ENCODE peak calls at places on chromosomes 11 and 22, in ten cellular contexts. V is OCI-M1; G is suprapubic skin; S is SJSA1; O is tibial artery; D is T-helper 1 cell; P is colonic mucosa; L is activated CD4-positive, CD25-positive, alpha-beta regulatory T cell treated with anti-CD3 and anti-CD28 coated beads, Interleukin-2, amount 50 U/mL, for 72 hours; E is HEK293T; W is NCI-H1417. F is an unnamed sample.

GRCh38 chr11:30344085-30344484 is 21.2 kb downstream of the ARL14EP start:
- DNase-seq in W (no peak), O (no peak), E (no peak), L (no peak), P (no peak), S (no peak), D (no peak), V (no peak), G (no peak), F (no peak)

GRCh38 chr22:19518568-19519030 is 5.6 kb downstream of the CLDN5 start:
- DNase-seq in V (no peak), S (no peak), L (no peak), E (no peak), G (no peak), W (no peak), P (no peak), D (no peak), O (no peak), F (no peak)

GRCh38 chr11:111798279-111798678 is 32.1 kb upstream of the PPP2R1B start:
- DNase-seq in P (no peak), V (no peak), S (no peak), G (no peak), D (no peak), W (peak; percentile 48), O (no peak), L (no peak), E (no peak), F (no peak)

GRCh38 chr11:76830639-76831312 is 29.9 kb upstream of the ACER3 start:
- DNase-seq in D (no peak), G (no peak), S (no peak), P (peak; percentile 26), L (no peak), W (no peak), E (no peak), V (no peak), O (no peak), F (no peak)

GRCh38 chr11:84103096-84103495 is 816.9 kb upstream of the CCDC90B start:
- DNase-seq in D (no peak), W (peak; percentile 54), P (no peak), E (no peak), G (no peak), V (no peak), O (no peak), S (no peak), L (no peak), F (no peak)

GRCh38 chr22:49972163-49973017 is 11.8 kb downstream of the PIM3 start:
- DNase-seq in D (peak; percentile 11), V (no peak), E (no peak), G (peak; percentile 79), P (peak; percentile 29), O (peak; percentile 29), S (no peak), W (no peak), L (peak; percentile 37), F (no peak)

GRCh38 chr22:22410121-22410520 is 98.4 kb downstream of the ZNF280B start:
- DNase-seq in G (no peak), O (no peak), S (no peak), P (no peak), L (no peak), D (no peak), E (no peak), V (peak; percentile 30), W (no peak), F (no peak)

GRCh38 chr11:45052361-45052760 is 94.1 kb upstream of the PRDM11 start:
- DNase-seq in E (no peak), D (no peak), V (no peak), P (no peak), O (no peak), L (no peak), S (no peak), W (no peak), G (no peak), F (no peak)

GRCh38 chr22:40385041-40385782 is 14.8 kb downstream of the SGSM3 start:
- DNase-seq in G (no peak), O (no peak), E (no peak), D (no peak), W (no peak), S (no peak), L (no peak), V (peak; percentile 52), P (no peak), F (no peak)

GRCh38 chr11:46308632-46309419 is 31.4 kb downstream of the CREB3L1 start:
- DNase-seq in E (peak; percentile 76), V (peak; percentile 81), W (peak; percentile 70), O (peak; percentile 78), P (peak; percentile 76), S (peak; percentile 61), D (peak; percentile 44), L (peak; percentile 74), G (peak; percentile 91), F (no peak)

GRCh38 chr22:22515890-22516289 is 4.2 kb downstream of the ZNF280A start:
- DNase-seq in W (no peak), G (no peak), D (no peak), V (no peak), S (no peak), L (no peak), O (no peak), P (no peak), E (no peak), F (no peak)

GRCh38 chr11:56916162-56916561 is 72.6 kb upstream of the OR5AK2 start:
- DNase-seq in L (no peak), W (no peak), G (no peak), V (no peak), E (no peak), O (no peak), S (no peak), P (no peak), D (no peak), F (no peak)

GRCh38 chr22:18023509-18024275 is 669 bp downstream of the MICAL3 start:
- DNase-seq in E (peak; percentile 87), D (no peak), V (peak; percentile 41), O (peak; percentile 79), P (peak; percentile 91), S (peak; percentile 76), W (peak; percentile 81), G (peak; percentile 91), L (peak; percentile 31), F (no peak)

GRCh38 chr11:128522063-128522942 is 65.1 kb downstream of the ETS1 start:
- DNase-seq in G (peak; percentile 94), V (peak; percentile 81), S (peak; percentile 94), L (peak; percentile 93), O (peak; percentile 94), P (peak; percentile 94), E (peak; percentile 91), D (peak; percentile 84), W (peak; percentile 96), F (peak; percentile 76)

GRCh38 chr22:44328326-44328725 is 15.6 kb upstream of the SHISAL1 start:
- DNase-seq in W (no peak), D (no peak), L (no peak), P (no peak), V (no peak), E (no peak), G (no peak), S (no peak), O (no peak), F (no peak)

GRCh38 chr11:96055706-96056387 is 131.9 kb upstream of the MTMR2 start:
- DNase-seq in L (no peak), D (no peak), E (no peak), V (no peak), O (no peak), W (peak; percentile 51), P (no peak), S (peak; percentile 50), G (no peak), F (peak; percentile 81)

GRCh38 chr22:45469573-45470383 is 32.9 kb upstream of the FBLN1 start:
- DNase-seq in D (no peak), V (no peak), W (peak; percentile 75), P (no peak), G (no peak), O (no peak), E (no peak), L (no peak), S (no peak), F (no peak)

GRCh38 chr11:64727131-64727530 is 4.1 kb upstream of the NRXN2 start:
- DNase-seq in L (no peak), P (no peak), W (no peak), S (no peak), D (no peak), V (no peak), G (no peak), O (no peak), E (no peak), F (no peak)

GRCh38 chr11:126570489-126570888 is 215.0 kb downstream of the ST3GAL4 start:
- DNase-seq in D (no peak), O (no peak), E (no peak), W (peak; percentile 28), S (no peak), L (no peak), V (no peak), P (no peak), G (no peak), F (no peak)

GRCh38 chr11:47553417-47553746 is 450 bp upstream of the CELF1 start:
- DNase-seq in S (no peak), P (no peak), L (no peak), D (no peak), O (peak; percentile 42), W (no peak), G (no peak), E (no peak), V (no peak), F (no peak)

GRCh38 chr22:41127447-41127846 is 35.1 kb downstream of the EP300 start:
- DNase-seq in V (no peak), S (no peak), O (peak; percentile 24), L (no peak), P (no peak), W (no peak), G (no peak), D (no peak), E (no peak), F (no peak)

GRCh38 chr22:31344369-31345330 is 1.5 kb downstream of the PATZ1 start:
- DNase-seq in E (no peak), P (peak; percentile 68), L (peak; percentile 47), G (no peak), W (peak; percentile 13), S (no peak), V (peak; percentile 34), D (peak; percentile 27), O (peak; percentile 53), F (no peak)

F was measured in HS-27A.